ENCODE peak calls at places on chromosomes 2 and 18, in eight cellular contexts. L, C, I, U, W, Z, H and E are unnamed samples.

GRCh38 chr2:224910535-224910934 is 131.7 kb downstream of the DOCK10 start:
- DNase-seq in L (no peak), C (no peak), I (no peak), U (no peak), W (no peak), Z (no peak), H (no peak), E (no peak)

GRCh38 chr2:129752686-129753085 is 226.8 kb upstream of the RAB6C start:
- DNase-seq in L (no peak), C (no peak), I (no peak), U (no peak), W (no peak), Z (no peak), H (no peak), E (no peak)

GRCh38 chr2:223549215-223549614 is 52.9 kb downstream of the SCG2 start:
- DNase-seq in L (peak), C (no peak), I (no peak), U (peak), W (no peak), Z (no peak), H (no peak), E (no peak)

GRCh38 chr2:199019898-199020507 is 437.7 kb downstream of the SATB2 start:
- DNase-seq in L (peak), C (no peak), I (no peak), U (no peak), W (no peak), Z (no peak), H (peak), E (no peak)

GRCh38 chr2:54568876-54569298 is 112.8 kb downstream of the SPTBN1 start:
- DNase-seq in L (no peak), C (no peak), I (no peak), U (no peak), W (no peak), Z (no peak), H (no peak), E (no peak)

GRCh38 chr18:58495202-58495601 is 133.7 kb downstream of the ALPK2 start:
- DNase-seq in L (peak), C (no peak), I (no peak), U (no peak), W (no peak), Z (no peak), H (no peak), E (no peak)

GRCh38 chr2:10520154-10520553 is 72.0 kb upstream of the ODC1 start:
- DNase-seq in L (no peak), C (no peak), I (no peak), U (no peak), W (no peak), Z (no peak), H (no peak), E (no peak)

GRCh38 chr2:144331652-144332355 is 188.1 kb downstream of the ZEB2 start:
- DNase-seq in L (peak), C (peak), I (peak), U (no peak), W (peak), Z (no peak), H (peak), E (no peak)

GRCh38 chr2:120436885-120437603 is 91.1 kb downstream of the INHBB start:
- DNase-seq in L (no peak), C (no peak), I (no peak), U (peak), W (no peak), Z (no peak), H (no peak), E (no peak)